ENCODE peak calls at places on chromosome 10, in six cellular contexts. B is NCI-H748 treated with DMSO at 0.1 percent for 48 hours; J is glutamatergic neuron; A is stimulated activated effector memory CD8-positive, alpha-beta T cell treated with anti-CD3 and anti-CD28 coated beads, Interleukin-12 subunit alpha, Interleukin-12 subunit beta, amount 100 ng/mL, for 72 hours; H is AG09319; N is posterior cingulate gyrus. O is an unnamed sample.

GRCh38 chr10:42977032-42977416 is 99.8 kb upstream of the RET start:
- DNase-seq in B (no peak), J (peak; percentile 3), A (no peak), H (no peak), N (no peak), O (no peak)

GRCh38 chr10:112115781-112116385 is 67.7 kb downstream of the GPAM start:
- DNase-seq in B (no peak), J (peak; percentile 61), A (peak; percentile 16), H (no peak), N (no peak), O (peak; percentile 26)

GRCh38 chr10:52779541-52780390 is 7.2 kb upstream of the MBL2 start:
- DNase-seq in B (no peak), J (peak; percentile 92), A (peak; percentile 6), H (peak; percentile 12), N (peak; percentile 41), O (peak; percentile 5)

GRCh38 chr10:102869290-102870198 is at the start of gene AS3MT:
- DNase-seq in B (peak; percentile 14), J (peak; percentile 88), A (no peak), H (no peak), N (peak; percentile 34), O (peak; percentile 53)

GRCh38 chr10:120607710-120608703 is 151.0 kb downstream of the PLPP4 start:
- DNase-seq in B (no peak), J (no peak), A (no peak), H (no peak), N (no peak), O (no peak)

GRCh38 chr10:119575506-119575905 is 21.3 kb downstream of the TIAL1 start:
- DNase-seq in B (no peak), J (no peak), A (no peak), H (no peak), N (no peak), O (no peak)

GRCh38 chr10:128078136-128078969 is 47.9 kb downstream of the MKI67 start:
- DNase-seq in B (no peak), J (peak; percentile 81), A (no peak), H (no peak), N (no peak), O (no peak)

GRCh38 chr10:18233775-18234174 is 93.6 kb downstream of the CACNB2 start:
- DNase-seq in B (peak; percentile 77), J (no peak), A (no peak), H (no peak), N (no peak), O (no peak)

GRCh38 chr10:85333594-85333993 is 1005.2 kb downstream of the CCSER2 start:
- DNase-seq in B (no peak), J (no peak), A (no peak), H (no peak), N (no peak), O (no peak)

GRCh38 chr10:119928411-119928810 is 35.9 kb downstream of the SEC23IP start:
- DNase-seq in B (no peak), J (no peak), A (no peak), H (no peak), N (no peak), O (no peak)

GRCh38 chr10:115918812-115919211 is 354.2 kb downstream of the GFRA1 start:
- DNase-seq in B (no peak), J (no peak), A (no peak), H (no peak), N (no peak), O (no peak)

GRCh38 chr10:107081644-107082043 is 82.9 kb downstream of the SORCS1 start:
- DNase-seq in B (no peak), J (no peak), A (no peak), H (no peak), N (no peak), O (no peak)

GRCh38 chr10:7836571-7836970 is 18.3 kb downstream of the TAF3 start:
- DNase-seq in B (no peak), J (no peak), A (no peak), H (no peak), N (no peak), O (no peak)

GRCh38 chr10:18279202-18279601 is 139.0 kb downstream of the CACNB2 start:
- DNase-seq in B (no peak), J (no peak), A (no peak), H (no peak), N (no peak), O (no peak)

GRCh38 chr10:35268323-35268722 is 68.0 kb upstream of the CCNY start:
- DNase-seq in B (no peak), J (no peak), A (no peak), H (no peak), N (no peak), O (no peak)

GRCh38 chr10:105042906-105043552 is 401.9 kb downstream of the SORCS3 start:
- DNase-seq in B (no peak), J (no peak), A (no peak), H (no peak), N (no peak), O (no peak)

GRCh38 chr10:88401671-88402347 is 181.3 kb downstream of the RNLS start:
- DNase-seq in B (no peak), J (no peak), A (no peak), H (no peak), N (no peak), O (no peak)